ENCODE peak calls at places on chromosomes 3 and 15, in four cellular contexts. P, M, X and G are unnamed samples.

GRCh38 chr3:24548278-24548677 is 53.6 kb upstream of the THRB start:
- DNase-seq in P (no peak), M (no peak), X (peak), G (no peak)

GRCh38 chr3:196111939-196112386 is 30.1 kb upstream of the TFRC start:
- DNase-seq in P (no peak), M (no peak), X (no peak), G (peak)

GRCh38 chr3:129676985-129677384 is 70.5 kb upstream of the PLXND1 start:
- DNase-seq in P (no peak), M (no peak), X (no peak), G (no peak)

GRCh38 chr15:85692873-85693272 is 101.9 kb downstream of the KLHL25 start:
- DNase-seq in P (no peak), M (no peak), X (no peak), G (no peak)

GRCh38 chr3:129131465-129132088 is 10.0 kb upstream of the RAB43 start:
- DNase-seq in P (no peak), M (no peak), X (no peak), G (no peak)

GRCh38 chr3:19213608-19214220 is 65.4 kb downstream of the KCNH8 start:
- DNase-seq in P (no peak), M (no peak), X (no peak), G (no peak)

GRCh38 chr3:108500728-108501127 is 9.7 kb downstream of the MYH15 start:
- DNase-seq in P (no peak), M (no peak), X (no peak), G (no peak)

GRCh38 chr3:42518800-42519567 is 16.5 kb downstream of the VIPR1 start:
- DNase-seq in P (peak), M (no peak), X (no peak), G (no peak)

GRCh38 chr3:158845748-158846350 is 44.0 kb downstream of the MFSD1 start:
- DNase-seq in P (peak), M (no peak), X (peak), G (peak)

GRCh38 chr3:38265604-38266307 is at the start of gene SLC22A13:
- DNase-seq in P (no peak), M (no peak), X (no peak), G (no peak)

GRCh38 chr3:172125963-172126403 is 86.6 kb downstream of the FNDC3B start:
- DNase-seq in P (no peak), M (no peak), X (no peak), G (no peak)

GRCh38 chr3:139427283-139428060 is 38.0 kb upstream of the COPB2 start:
- DNase-seq in P (no peak), M (peak), X (peak), G (peak)

GRCh38 chr15:63052961-63053698 is 10.6 kb downstream of the TPM1 start:
- DNase-seq in P (no peak), M (no peak), X (no peak), G (no peak)

GRCh38 chr3:70738310-70738681 is 425.9 kb upstream of the MDFIC2 start:
- DNase-seq in P (no peak), M (no peak), X (no peak), G (no peak)

GRCh38 chr15:47551079-47551478 is 166.2 kb upstream of the SEMA6D start:
- DNase-seq in P (peak), M (no peak), X (no peak), G (no peak)

GRCh38 chr15:24823473-24823872 is 131.3 kb upstream of the SNRPN start:
- DNase-seq in P (peak), M (no peak), X (no peak), G (no peak)

GRCh38 chr15:41919954-41920538 is 26.2 kb upstream of the SPTBN5 start:
- DNase-seq in P (no peak), M (no peak), X (peak), G (no peak)

GRCh38 chr15:60580650-60581415 is 101.9 kb upstream of the ICE2 start:
- DNase-seq in P (no peak), M (no peak), X (no peak), G (no peak)

GRCh38 chr15:73630796-73631471 is 2.3 kb downstream of the NPTN start:
- DNase-seq in P (no peak), M (no peak), X (no peak), G (no peak)

GRCh38 chr3:44045476-44046275 is 196.0 kb upstream of the TOPAZ1 start:
- DNase-seq in P (no peak), M (peak), X (peak), G (peak)

GRCh38 chr15:81281925-81282895 is 41.7 kb downstream of the STARD5 start:
- DNase-seq in P (no peak), M (no peak), X (no peak), G (no peak)

GRCh38 chr3:190097617-190098016 is 23.1 kb downstream of the P3H2 start:
- DNase-seq in P (peak), M (no peak), X (no peak), G (no peak)